ENCODE peak calls at places on chromosomes 5 and 9, in five cellular contexts. J is left ventricle myocardium inferior, I is fibroblast of lung, Q is spleen, A is colonic mucosa. U is an unnamed sample.

GRCh38 chr9:98191615-98192502 is 578 bp downstream of the CORO2A start:
- DNase-seq in J (no peak), I (no peak), Q (peak; percentile 90), A (peak; percentile 66), U (no peak)

GRCh38 chr5:137342764-137343163 is 156.4 kb downstream of the SPOCK1 start:
- DNase-seq in J (no peak), I (peak; percentile 77), Q (no peak), A (no peak), U (no peak)

GRCh38 chr5:43008369-43009158 is 31.6 kb downstream of the ANXA2R start:
- DNase-seq in J (peak; percentile 84), I (peak; percentile 93), Q (peak; percentile 95), A (peak; percentile 95), U (peak; percentile 88)

GRCh38 chr5:152380415-152381123 is 24.5 kb downstream of the NMUR2 start:
- DNase-seq in J (no peak), I (no peak), Q (no peak), A (no peak), U (no peak)

GRCh38 chr5:173010547-173011464 is 27.2 kb downstream of the ATP6V0E1 start:
- DNase-seq in J (peak; percentile 64), I (peak; percentile 25), Q (no peak), A (peak; percentile 37), U (no peak)

GRCh38 chr9:133616643-133617405 is 7.6 kb upstream of the FAM163B start:
- DNase-seq in J (no peak), I (no peak), Q (no peak), A (no peak), U (no peak)

GRCh38 chr5:31324832-31325231 is 131.3 kb downstream of the CDH6 start:
- DNase-seq in J (no peak), I (no peak), Q (no peak), A (no peak), U (no peak)

GRCh38 chr5:166936351-166936750 is 1355.1 kb upstream of the WWC1 start:
- DNase-seq in J (no peak), I (no peak), Q (no peak), A (no peak), U (no peak)

GRCh38 chr5:54254482-54255198 is 55.7 kb downstream of the ARL15 start:
- DNase-seq in J (peak; percentile 19), I (peak; percentile 25), Q (no peak), A (no peak), U (no peak)

GRCh38 chr9:684055-684949 is 157.2 kb upstream of the DMRT1 start:
- DNase-seq in J (no peak), I (peak; percentile 92), Q (no peak), A (no peak), U (no peak)

GRCh38 chr9:107190031-107190935 is 92.8 kb upstream of the RAD23B start:
- DNase-seq in J (no peak), I (peak; percentile 81), Q (no peak), A (no peak), U (no peak)

GRCh38 chr9:71483457-71483856 is 284.9 kb downstream of the CEMIP2 start:
- DNase-seq in J (no peak), I (no peak), Q (no peak), A (no peak), U (no peak)

GRCh38 chr5:161857358-161857757 is 9.4 kb downstream of the GABRA1 start:
- DNase-seq in J (no peak), I (no peak), Q (no peak), A (no peak), U (no peak)

GRCh38 chr5:92505925-92506324 is 1075.1 kb downstream of the NR2F1-AS1 start:
- DNase-seq in J (no peak), I (peak; percentile 15), Q (no peak), A (no peak), U (no peak)

GRCh38 chr9:133360400-133361393 is 4.3 kb downstream of the SURF2 start:
- DNase-seq in J (no peak), I (no peak), Q (no peak), A (no peak), U (no peak)

GRCh38 chr5:149425729-149426128 is 46.6 kb upstream of the IL17B start:
- DNase-seq in J (no peak), I (no peak), Q (no peak), A (no peak), U (no peak)

GRCh38 chr9:86354882-86355399 is 731 bp upstream of the TUT7 start:
- DNase-seq in J (no peak), I (no peak), Q (no peak), A (no peak), U (no peak)

GRCh38 chr5:159022178-159022556 is 77.5 kb downstream of the EBF1 start:
- DNase-seq in J (peak; percentile 60), I (peak; percentile 78), Q (no peak), A (peak; percentile 28), U (no peak)

GRCh38 chr9:4143951-4144717 is 155.7 kb downstream of the GLIS3 start:
- DNase-seq in J (no peak), I (peak; percentile 82), Q (no peak), A (no peak), U (no peak)

GRCh38 chr9:33619666-33620404 is 95.8 kb downstream of the ANKRD18B start:
- DNase-seq in J (no peak), I (peak; percentile 86), Q (no peak), A (no peak), U (no peak)

GRCh38 chr9:37966443-37967271 is 62.7 kb upstream of the SLC25A51 start:
- DNase-seq in J (no peak), I (peak; percentile 41), Q (peak; percentile 39), A (peak; percentile 50), U (no peak)

GRCh38 chr5:171825046-171825445 is 39.4 kb downstream of the SMIM23 start:
- DNase-seq in J (no peak), I (peak; percentile 81), Q (peak; percentile 18), A (no peak), U (no peak)

GRCh38 chr5:60590172-60590571 is 109.8 kb downstream of the DEPDC1B start:
- DNase-seq in J (no peak), I (no peak), Q (no peak), A (no peak), U (no peak)

GRCh38 chr9:127130661-127131538 is 8.5 kb upstream of the ANGPTL2 start:
- DNase-seq in J (peak; percentile 56), I (peak; percentile 97), Q (no peak), A (no peak), U (no peak)

GRCh38 chr5:75168026-75168750 is 68.5 kb downstream of the ANKRD31 start:
- DNase-seq in J (no peak), I (no peak), Q (no peak), A (no peak), U (no peak)

GRCh38 chr9:107375651-107376369 is 92.7 kb downstream of the RAD23B start:
- DNase-seq in J (no peak), I (no peak), Q (no peak), A (no peak), U (no peak)

GRCh38 chr5:6377582-6378127 is 692 bp downstream of the MED10 start:
- DNase-seq in J (no peak), I (no peak), Q (no peak), A (no peak), U (no peak)

GRCh38 chr5:1468247-1468612 is 23.0 kb upstream of the SLC6A3 start:
- DNase-seq in J (no peak), I (no peak), Q (no peak), A (peak; percentile 45), U (no peak)

GRCh38 chr5:124599048-124599973 is 147.1 kb downstream of the ZNF608 start:
- DNase-seq in J (no peak), I (peak; percentile 92), Q (no peak), A (peak; percentile 36), U (no peak)

GRCh38 chr9:112831969-112832368 is 58.7 kb downstream of the SLC46A2 start:
- DNase-seq in J (no peak), I (no peak), Q (no peak), A (no peak), U (no peak)
- H3K27ac ChIP-seq in J (peak overlapping the region; percentile 74), I (no peak overlapping the region), Q (no peak overlapping the region), A (peak overlapping the region; percentile 87), U (no peak overlapping the region)

GRCh38 chr5:109560554-109560953 is 129.2 kb upstream of the MAN2A1 start:
- DNase-seq in J (no peak), I (no peak), Q (no peak), A (no peak), U (no peak)
- TF ChIP-seq CTCF in J (no peak), I (no peak), Q (no peak), A (no peak), U (no peak)

GRCh38 chr9:134620751-134621557 is 20.6 kb upstream of the COL5A1 start:
- DNase-seq in J (no peak), I (no peak), Q (peak; percentile 41), A (no peak), U (peak; percentile 60)
- H3K4me1 ChIP-seq in J (peaks cover 8% of the 10 kb centered on the region), I (peaks cover 8% of the 10 kb centered on the region), Q (no peaks in the 10 kb centered on the region), A (no peaks in the 10 kb centered on the region), U (peaks cover 17% of the 10 kb centered on the region)

GRCh38 chr5:143693691-143694252 is 118.2 kb upstream of the HMHB1 start:
- DNase-seq in J (no peak), I (peak; percentile 47), Q (no peak), A (no peak), U (no peak)
- H3K27ac ChIP-seq in J (no peak overlapping the region), I (no peak overlapping the region), Q (no peak overlapping the region), A (no peak overlapping the region), U (no peak overlapping the region)

GRCh38 chr9:108933641-108934322 is at the start of gene ELP1:
- DNase-seq in J (peak; percentile 94), I (peak; percentile 94), Q (peak; percentile 98), A (peak; percentile 94), U (peak; percentile 90)
- TF ChIP-seq CTCF in J (peak; percentile 40), I (peak; percentile 39), Q (no peak), A (no peak), U (peak; percentile 44)